ENCODE peak calls at places on chromosomes 16 and 17, in six cellular contexts. One of them, this sample, is unnamed.
A peak's percentile ranks its signal among the peaks of the same experiment; 100 is the strongest.

GRCh38 chr17:71764507-71764906 is 356.3 kb upstream of the SOX9 start:
- DNase-seq in uterus: no peak
- DNase-seq in ovary: no peak
- DNase-seq in heart left ventricle: peak; percentile 37
- DNase-seq in upper lobe of right lung: no peak
- DNase-seq in GM23248: peak; percentile 6
- DNase-seq in this sample: peak; percentile 17

GRCh38 chr16:82703156-82703555 is 76.4 kb downstream of the CDH13 start:
- DNase-seq in ovary: no peak
- DNase-seq in heart left ventricle: no peak
- DNase-seq in upper lobe of right lung: no peak
- DNase-seq in GM23248: no peak
- DNase-seq in uterus: no peak
- DNase-seq in this sample: no peak

GRCh38 chr16:2498531-2499253 is 15.1 kb upstream of the ATP6V0C start:
- DNase-seq in uterus: no peak
- DNase-seq in ovary: no peak
- DNase-seq in GM23248: no peak
- DNase-seq in upper lobe of right lung: peak; percentile 90
- DNase-seq in heart left ventricle: peak; percentile 77
- DNase-seq in this sample: no peak

GRCh38 chr17:19812407-19812806 is 55.3 kb downstream of the ULK2 start:
- DNase-seq in GM23248: peak; percentile 23
- DNase-seq in ovary: no peak
- DNase-seq in uterus: no peak
- DNase-seq in upper lobe of right lung: no peak
- DNase-seq in heart left ventricle: no peak
- DNase-seq in this sample: no peak

GRCh38 chr17:47423406-47424295 is 99.9 kb downstream of the EFCAB13 start:
- DNase-seq in uterus: no peak
- DNase-seq in ovary: no peak
- DNase-seq in heart left ventricle: no peak
- DNase-seq in upper lobe of right lung: peak; percentile 69
- DNase-seq in GM23248: no peak
- DNase-seq in this sample: peak; percentile 62

GRCh38 chr16:1981398-1981836 is at the start of gene NOXO1:
- DNase-seq in uterus: no peak
- DNase-seq in GM23248: no peak
- DNase-seq in heart left ventricle: no peak
- DNase-seq in ovary: no peak
- DNase-seq in upper lobe of right lung: no peak
- DNase-seq in this sample: peak; percentile 57

GRCh38 chr17:73020110-73020509 is 72.4 kb downstream of the SLC39A11 start:
- DNase-seq in GM23248: no peak
- DNase-seq in heart left ventricle: no peak
- DNase-seq in uterus: no peak
- DNase-seq in ovary: no peak
- DNase-seq in upper lobe of right lung: no peak
- DNase-seq in this sample: no peak

GRCh38 chr16:68994324-68994723 is 111.1 kb upstream of the HAS3 start:
- DNase-seq in heart left ventricle: no peak
- DNase-seq in GM23248: no peak
- DNase-seq in uterus: no peak
- DNase-seq in upper lobe of right lung: no peak
- DNase-seq in ovary: no peak
- DNase-seq in this sample: no peak

GRCh38 chr16:49756971-49757743 is 98.8 kb downstream of the ZNF423 start:
- DNase-seq in ovary: no peak
- DNase-seq in GM23248: peak; percentile 31
- DNase-seq in uterus: no peak
- DNase-seq in upper lobe of right lung: no peak
- DNase-seq in heart left ventricle: no peak
- DNase-seq in this sample: no peak

GRCh38 chr17:17682737-17683675 is 1.7 kb downstream of the RAI1 start:
- DNase-seq in heart left ventricle: peak; percentile 79
- DNase-seq in GM23248: peak; percentile 97
- DNase-seq in ovary: peak; percentile 80
- DNase-seq in uterus: peak; percentile 78
- DNase-seq in upper lobe of right lung: peak; percentile 88
- DNase-seq in this sample: peak; percentile 52

GRCh38 chr17:1733047-1733357 is 8.5 kb downstream of the WDR81 start:
- DNase-seq in GM23248: no peak
- DNase-seq in upper lobe of right lung: no peak
- DNase-seq in uterus: no peak
- DNase-seq in heart left ventricle: no peak
- DNase-seq in ovary: no peak
- DNase-seq in this sample: no peak

GRCh38 chr17:49249890-49250522 is 19.4 kb upstream of the PHOSPHO1 start:
- DNase-seq in GM23248: no peak
- DNase-seq in heart left ventricle: no peak
- DNase-seq in uterus: no peak
- DNase-seq in upper lobe of right lung: no peak
- DNase-seq in ovary: no peak
- DNase-seq in this sample: no peak

GRCh38 chr16:68664297-68664696 is 19.2 kb downstream of the CDH3 start:
- DNase-seq in ovary: no peak
- DNase-seq in GM23248: peak; percentile 73
- DNase-seq in upper lobe of right lung: no peak
- DNase-seq in uterus: no peak
- DNase-seq in heart left ventricle: no peak
- DNase-seq in this sample: no peak

GRCh38 chr17:79082311-79083190 is 7.9 kb downstream of the ENGASE start:
- DNase-seq in GM23248: peak; percentile 54
- DNase-seq in uterus: no peak
- DNase-seq in ovary: no peak
- DNase-seq in heart left ventricle: peak; percentile 61
- DNase-seq in upper lobe of right lung: peak; percentile 82
- DNase-seq in this sample: peak; percentile 49

GRCh38 chr16:2535644-2536021 is 2.2 kb upstream of the PDPK1 start:
- DNase-seq in heart left ventricle: peak; percentile 54
- DNase-seq in upper lobe of right lung: peak; percentile 69
- DNase-seq in uterus: peak; percentile 57
- DNase-seq in ovary: peak; percentile 59
- DNase-seq in GM23248: peak; percentile 90
- DNase-seq in this sample: no peak

GRCh38 chr17:62675260-62675659 is 47.8 kb downstream of the MRC2 start:
- DNase-seq in ovary: no peak
- DNase-seq in GM23248: no peak
- DNase-seq in upper lobe of right lung: no peak
- DNase-seq in uterus: no peak
- DNase-seq in heart left ventricle: no peak
- DNase-seq in this sample: no peak

GRCh38 chr17:75504347-75505151 is 10.8 kb downstream of the CASKIN2 start:
- DNase-seq in upper lobe of right lung: peak; percentile 70
- DNase-seq in GM23248: peak; percentile 48
- DNase-seq in ovary: no peak
- DNase-seq in uterus: no peak
- DNase-seq in heart left ventricle: peak; percentile 39
- DNase-seq in this sample: peak; percentile 58

GRCh38 chr17:66441012-66441703 is 138.7 kb downstream of the PRKCA start:
- DNase-seq in upper lobe of right lung: no peak
- DNase-seq in uterus: no peak
- DNase-seq in heart left ventricle: no peak
- DNase-seq in ovary: no peak
- DNase-seq in GM23248: peak; percentile 34
- DNase-seq in this sample: no peak

GRCh38 chr17:66445229-66445628 is 142.8 kb downstream of the PRKCA start:
- DNase-seq in uterus: no peak
- DNase-seq in ovary: no peak
- DNase-seq in GM23248: peak; percentile 11
- DNase-seq in upper lobe of right lung: no peak
- DNase-seq in heart left ventricle: no peak
- DNase-seq in this sample: no peak

GRCh38 chr17:66446419-66446818 is 144.0 kb downstream of the PRKCA start:
- DNase-seq in heart left ventricle: no peak
- DNase-seq in upper lobe of right lung: no peak
- DNase-seq in uterus: no peak
- DNase-seq in ovary: no peak
- DNase-seq in GM23248: no peak
- DNase-seq in this sample: no peak

GRCh38 chr17:66444001-66444400 is 141.6 kb downstream of the PRKCA start:
- DNase-seq in GM23248: no peak
- DNase-seq in ovary: no peak
- DNase-seq in heart left ventricle: no peak
- DNase-seq in uterus: no peak
- DNase-seq in upper lobe of right lung: no peak
- DNase-seq in this sample: no peak

GRCh38 chr17:66443601-66444000 is 141.2 kb downstream of the PRKCA start:
- DNase-seq in uterus: no peak
- DNase-seq in upper lobe of right lung: no peak
- DNase-seq in heart left ventricle: no peak
- DNase-seq in GM23248: no peak
- DNase-seq in ovary: no peak
- DNase-seq in this sample: no peak
- H3K4me1 ChIP-seq in uterus: no peaks in the 10 kb centered on the region
- H3K4me1 ChIP-seq in upper lobe of right lung: peaks cover 5% of the 10 kb centered on the region
- H3K4me1 ChIP-seq in heart left ventricle: no peaks in the 10 kb centered on the region
- H3K4me1 ChIP-seq in GM23248: peaks cover 6% of the 10 kb centered on the region
- H3K4me1 ChIP-seq in ovary: no peaks in the 10 kb centered on the region
- H3K4me1 ChIP-seq in this sample: peaks cover 8% of the 10 kb centered on the region

DNA sequence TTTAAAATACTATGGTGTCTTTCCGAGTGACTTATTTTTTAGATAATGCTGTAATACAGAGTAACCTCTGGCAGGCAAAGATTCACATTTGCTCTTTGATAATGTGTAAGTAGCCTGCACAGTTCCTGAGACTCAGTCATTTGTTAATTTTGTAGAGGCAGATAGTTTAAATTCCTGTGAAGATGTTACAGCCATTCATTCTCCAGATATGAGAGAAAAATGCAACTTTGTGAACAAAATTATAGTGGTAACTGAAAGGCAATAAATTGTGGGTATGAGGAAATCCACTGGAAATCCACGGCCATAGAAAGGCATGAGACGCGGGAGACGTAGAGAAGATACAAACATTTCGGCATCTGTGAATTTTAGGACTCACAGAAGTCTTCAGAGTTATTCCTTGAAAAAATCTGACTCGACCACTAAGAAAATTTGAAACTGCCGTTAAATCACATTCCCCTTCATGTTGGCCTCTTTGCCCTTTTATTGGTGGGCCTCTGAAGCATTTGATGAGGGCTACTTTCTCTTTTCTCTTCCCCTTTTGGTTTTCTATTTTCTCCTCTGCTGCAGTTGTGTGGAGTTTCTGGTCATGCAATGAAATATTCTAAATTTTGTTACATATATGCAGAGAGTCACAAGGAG is 18.8 kb downstream of the HS3ST3A1 start:
- DNase-seq in uterus: no peak
- DNase-seq in GM23248: no peak
- DNase-seq in heart left ventricle: no peak
- DNase-seq in upper lobe of right lung: no peak
- DNase-seq in ovary: no peak
- DNase-seq in this sample: no peak
- H3K27ac ChIP-seq in uterus: no peak overlapping the region
- H3K27ac ChIP-seq in GM23248: peak overlapping the region; percentile 62
- H3K27ac ChIP-seq in heart left ventricle: no peak overlapping the region
- H3K27ac ChIP-seq in upper lobe of right lung: no peak overlapping the region
- H3K27ac ChIP-seq in ovary: no peak overlapping the region
- H3K27ac ChIP-seq in this sample: no peak overlapping the region

DNA sequence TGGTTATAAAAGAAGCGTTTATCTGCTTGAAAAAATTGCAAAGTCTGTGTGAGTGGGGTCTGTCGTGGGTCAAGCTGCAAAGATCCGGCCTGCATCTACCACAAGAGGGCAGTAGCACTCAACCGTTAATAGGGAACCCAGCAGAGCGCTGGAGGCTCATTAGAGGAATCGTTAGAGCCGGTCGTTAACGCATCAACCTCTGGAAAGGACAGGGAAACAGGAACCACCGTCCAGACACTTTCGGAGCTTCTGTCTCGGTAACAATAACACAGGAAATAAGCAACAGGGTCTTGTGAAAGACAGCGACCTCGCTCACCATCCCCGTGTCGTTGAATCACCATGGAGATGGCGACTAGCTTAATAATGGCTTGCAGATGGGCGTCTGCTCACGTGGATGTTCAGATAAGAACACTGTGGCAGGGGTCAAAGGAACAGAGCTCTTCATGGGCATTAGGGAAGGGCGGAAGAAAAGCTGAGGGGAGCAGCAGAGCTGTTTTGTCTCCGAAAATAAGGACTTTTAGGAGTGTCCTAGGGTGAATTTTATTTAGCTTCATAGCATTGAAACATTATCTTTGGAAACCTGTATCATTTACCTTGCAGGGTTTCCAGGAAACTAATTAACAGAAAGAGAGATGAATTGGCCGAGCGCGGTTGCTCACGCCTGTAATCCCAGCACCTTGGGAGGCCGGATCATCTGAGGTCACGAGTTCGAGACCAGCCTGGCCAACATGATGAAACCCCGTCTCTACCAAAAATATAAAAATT is 11.9 kb upstream of the NSRP1 start:
- DNase-seq in uterus: peak; percentile 80
- DNase-seq in GM23248: peak; percentile 90
- DNase-seq in heart left ventricle: peak; percentile 83
- DNase-seq in ovary: peak; percentile 70
- DNase-seq in upper lobe of right lung: peak; percentile 74
- DNase-seq in this sample: peak; percentile 88
- H3K4me3 ChIP-seq in uterus: peak overlapping the region; percentile 39
- H3K4me3 ChIP-seq in GM23248: peak overlapping the region; percentile 72
- H3K4me3 ChIP-seq in heart left ventricle: peak overlapping the region; percentile 19
- H3K4me3 ChIP-seq in ovary: peak overlapping the region; percentile 24
- H3K4me3 ChIP-seq in upper lobe of right lung: peak overlapping the region; percentile 34
- H3K4me3 ChIP-seq in this sample: peak overlapping the region; percentile 49

DNA sequence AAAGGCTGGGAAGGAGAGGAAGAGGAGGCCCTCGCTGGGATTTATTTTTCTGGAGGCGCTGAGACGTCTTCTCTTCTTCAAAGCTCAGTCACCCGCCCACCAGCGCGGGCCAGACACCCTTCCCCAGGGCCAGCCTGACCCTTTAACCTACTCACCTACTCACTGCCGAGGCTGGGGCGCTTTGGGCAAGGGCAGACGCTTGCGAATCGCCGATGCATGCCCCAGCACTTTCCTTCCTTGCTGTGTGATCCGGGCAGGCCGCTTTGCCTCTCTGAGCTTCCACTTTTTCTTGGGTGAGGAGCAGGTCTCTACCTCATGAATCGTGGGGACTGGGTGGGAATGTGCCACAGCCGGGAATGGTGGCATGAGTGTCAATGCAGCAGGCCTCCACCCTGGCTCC is 25.1 kb downstream of the GSE1 start:
- DNase-seq in ovary: no peak
- DNase-seq in GM23248: no peak
- DNase-seq in upper lobe of right lung: no peak
- DNase-seq in heart left ventricle: no peak
- DNase-seq in uterus: no peak
- DNase-seq in this sample: no peak
- H3K4me1 ChIP-seq in ovary: peaks cover 4% of the 10 kb centered on the region
- H3K4me1 ChIP-seq in GM23248: peaks cover 3% of the 10 kb centered on the region
- H3K4me1 ChIP-seq in upper lobe of right lung: peaks cover 13% of the 10 kb centered on the region
- H3K4me1 ChIP-seq in heart left ventricle: peaks cover 20% of the 10 kb centered on the region
- H3K4me1 ChIP-seq in uterus: no peaks in the 10 kb centered on the region
- H3K4me1 ChIP-seq in this sample: no peaks in the 10 kb centered on the region

GRCh38 chr16:22240023-22240697 is 34.1 kb downstream of the EEF2K start:
- DNase-seq in upper lobe of right lung: no peak
- DNase-seq in GM23248: peak; percentile 31
- DNase-seq in uterus: peak; percentile 56
- DNase-seq in ovary: no peak
- DNase-seq in heart left ventricle: no peak
- DNase-seq in this sample: no peak
- H3K27ac ChIP-seq in upper lobe of right lung: peak overlapping the region; percentile 69
- H3K27ac ChIP-seq in GM23248: no peak overlapping the region
- H3K27ac ChIP-seq in uterus: peak overlapping the region; percentile 75
- H3K27ac ChIP-seq in ovary: no peak overlapping the region
- H3K27ac ChIP-seq in heart left ventricle: peak overlapping the region; percentile 74
- H3K27ac ChIP-seq in this sample: no peak overlapping the region

GRCh38 chr16:84606081-84606875 is 11.6 kb downstream of the COTL1 start:
- DNase-seq in uterus: no peak
- DNase-seq in GM23248: no peak
- DNase-seq in upper lobe of right lung: no peak
- DNase-seq in heart left ventricle: no peak
- DNase-seq in ovary: no peak
- DNase-seq in this sample: peak; percentile 28
- H3K4me3 ChIP-seq in uterus: no peak overlapping the region
- H3K4me3 ChIP-seq in GM23248: no peak overlapping the region
- H3K4me3 ChIP-seq in upper lobe of right lung: no peak overlapping the region
- H3K4me3 ChIP-seq in heart left ventricle: no peak overlapping the region
- H3K4me3 ChIP-seq in ovary: no peak overlapping the region
- H3K4me3 ChIP-seq in this sample: no peak overlapping the region

This sample was measured in small intestine.